ENCODE peak calls at places on chromosomes 16 and 17, in eight cellular contexts. One of them, this sample, is unnamed. For H3K36me3, the result is how much of the 10 kb centered on the place peaks cover.

GRCh38 chr16:87801679-87802300 is 36.0 kb upstream of the KLHDC4 start:
- DNase-seq in mammary epithelial cell: no peak
- DNase-seq in cardiac muscle cell: no peak
- DNase-seq in fibroblast of lung: no peak
- DNase-seq in tibial nerve: no peak
- DNase-seq in thoracic aorta: no peak
- DNase-seq in stomach: no peak
- DNase-seq in body of pancreas: no peak
- DNase-seq in this sample: no peak

GRCh38 chr17:61486135-61487120 is 34.2 kb downstream of the TBX4 start:
- DNase-seq in mammary epithelial cell: no peak
- DNase-seq in cardiac muscle cell: no peak
- DNase-seq in fibroblast of lung: no peak
- DNase-seq in tibial nerve: no peak
- DNase-seq in thoracic aorta: no peak
- DNase-seq in stomach: peak
- DNase-seq in body of pancreas: no peak
- DNase-seq in this sample: no peak

GRCh38 chr17:28716740-28717577 is 709 bp downstream of the RAB34 start:
- DNase-seq in mammary epithelial cell: peak
- DNase-seq in cardiac muscle cell: peak
- DNase-seq in fibroblast of lung: peak
- DNase-seq in tibial nerve: no peak
- DNase-seq in thoracic aorta: no peak
- DNase-seq in stomach: no peak
- DNase-seq in body of pancreas: no peak
- DNase-seq in this sample: no peak

GRCh38 chr17:42591411-42591810 is 13.9 kb upstream of the PSMC3IP start:
- DNase-seq in mammary epithelial cell: no peak
- DNase-seq in cardiac muscle cell: no peak
- DNase-seq in fibroblast of lung: no peak
- DNase-seq in tibial nerve: no peak
- DNase-seq in thoracic aorta: no peak
- DNase-seq in stomach: no peak
- DNase-seq in body of pancreas: no peak
- DNase-seq in this sample: no peak

GRCh38 chr16:84686702-84687298 is 13.0 kb upstream of the USP10 start:
- DNase-seq in mammary epithelial cell: no peak
- DNase-seq in cardiac muscle cell: no peak
- DNase-seq in fibroblast of lung: no peak
- DNase-seq in tibial nerve: no peak
- DNase-seq in thoracic aorta: no peak
- DNase-seq in stomach: no peak
- DNase-seq in body of pancreas: no peak
- DNase-seq in this sample: no peak

GRCh38 chr16:890217-890616 is 80.6 kb downstream of the LMF1 start:
- DNase-seq in mammary epithelial cell: no peak
- DNase-seq in cardiac muscle cell: no peak
- DNase-seq in fibroblast of lung: no peak
- DNase-seq in tibial nerve: no peak
- DNase-seq in thoracic aorta: no peak
- DNase-seq in stomach: no peak
- DNase-seq in body of pancreas: no peak
- DNase-seq in this sample: no peak

GRCh38 chr17:83069931-83070374 is 9.5 kb upstream of the METRNL start:
- DNase-seq in mammary epithelial cell: no peak
- DNase-seq in cardiac muscle cell: no peak
- DNase-seq in fibroblast of lung: no peak
- DNase-seq in tibial nerve: no peak
- DNase-seq in thoracic aorta: no peak
- DNase-seq in stomach: no peak
- DNase-seq in body of pancreas: no peak
- DNase-seq in this sample: no peak

GRCh38 chr16:647173-647902 is 1.8 kb upstream of the WDR90 start:
- DNase-seq in mammary epithelial cell: no peak
- DNase-seq in cardiac muscle cell: no peak
- DNase-seq in fibroblast of lung: no peak
- DNase-seq in tibial nerve: no peak
- DNase-seq in thoracic aorta: no peak
- DNase-seq in stomach: peak
- DNase-seq in body of pancreas: peak
- DNase-seq in this sample: no peak

GRCh38 chr17:47957591-47958490 is at the start of gene PRR15L:
- DNase-seq in mammary epithelial cell: no peak
- DNase-seq in cardiac muscle cell: no peak
- DNase-seq in fibroblast of lung: no peak
- DNase-seq in tibial nerve: no peak
- DNase-seq in thoracic aorta: no peak
- DNase-seq in stomach: peak
- DNase-seq in body of pancreas: peak
- DNase-seq in this sample: no peak

GRCh38 chr16:75043175-75043937 is 44.5 kb downstream of the ZNRF1 start:
- DNase-seq in mammary epithelial cell: no peak
- DNase-seq in cardiac muscle cell: peak
- DNase-seq in fibroblast of lung: peak
- DNase-seq in tibial nerve: no peak
- DNase-seq in thoracic aorta: no peak
- DNase-seq in stomach: no peak
- DNase-seq in body of pancreas: no peak
- DNase-seq in this sample: no peak

GRCh38 chr16:79090966-79091365 is 509.6 kb downstream of the MAF start:
- DNase-seq in mammary epithelial cell: no peak
- DNase-seq in cardiac muscle cell: no peak
- DNase-seq in fibroblast of lung: no peak
- DNase-seq in tibial nerve: no peak
- DNase-seq in thoracic aorta: no peak
- DNase-seq in stomach: no peak
- DNase-seq in body of pancreas: no peak
- DNase-seq in this sample: no peak

GRCh38 chr17:82354804-82355308 is 4.2 kb upstream of the TEX19 start:
- DNase-seq in mammary epithelial cell: no peak
- DNase-seq in cardiac muscle cell: no peak
- DNase-seq in fibroblast of lung: no peak
- DNase-seq in tibial nerve: no peak
- DNase-seq in thoracic aorta: no peak
- DNase-seq in stomach: no peak
- DNase-seq in body of pancreas: no peak
- DNase-seq in this sample: no peak

GRCh38 chr17:14672830-14673229 is 371.9 kb downstream of the HS3ST3B1 start:
- DNase-seq in mammary epithelial cell: peak
- DNase-seq in cardiac muscle cell: peak
- DNase-seq in fibroblast of lung: no peak
- DNase-seq in tibial nerve: no peak
- DNase-seq in thoracic aorta: no peak
- DNase-seq in stomach: no peak
- DNase-seq in body of pancreas: peak
- DNase-seq in this sample: no peak

GRCh38 chr16:72666267-72666666 is 381.7 kb downstream of the ZFHX3 start:
- DNase-seq in mammary epithelial cell: no peak
- DNase-seq in cardiac muscle cell: peak
- DNase-seq in fibroblast of lung: no peak
- DNase-seq in tibial nerve: no peak
- DNase-seq in thoracic aorta: no peak
- DNase-seq in stomach: no peak
- DNase-seq in body of pancreas: no peak
- DNase-seq in this sample: no peak

GRCh38 chr16:89354325-89354724 is 136.0 kb downstream of the ANKRD11 start:
- DNase-seq in mammary epithelial cell: no peak
- DNase-seq in cardiac muscle cell: no peak
- DNase-seq in fibroblast of lung: no peak
- DNase-seq in tibial nerve: no peak
- DNase-seq in thoracic aorta: no peak
- DNase-seq in stomach: no peak
- DNase-seq in body of pancreas: peak
- DNase-seq in this sample: no peak

GRCh38 chr16:50267151-50267631 is 840 bp downstream of the ADCY7 start:
- DNase-seq in mammary epithelial cell: no peak
- DNase-seq in cardiac muscle cell: no peak
- DNase-seq in fibroblast of lung: no peak
- DNase-seq in tibial nerve: no peak
- DNase-seq in thoracic aorta: no peak
- DNase-seq in stomach: no peak
- DNase-seq in body of pancreas: no peak
- DNase-seq in this sample: no peak

GRCh38 chr16:69311533-69312388 is 611 bp downstream of the VPS4A start:
- DNase-seq in mammary epithelial cell: peak
- DNase-seq in cardiac muscle cell: peak
- DNase-seq in fibroblast of lung: peak
- DNase-seq in tibial nerve: no peak
- DNase-seq in thoracic aorta: no peak
- DNase-seq in stomach: peak
- DNase-seq in body of pancreas: peak
- DNase-seq in this sample: no peak
- TF ChIP-seq CTCF in mammary epithelial cell: no peak
- TF ChIP-seq CTCF in cardiac muscle cell: no peak
- TF ChIP-seq CTCF in fibroblast of lung: peak
- TF ChIP-seq CTCF in tibial nerve: peak
- TF ChIP-seq CTCF in thoracic aorta: no peak
- TF ChIP-seq CTCF in stomach: no peak
- TF ChIP-seq CTCF in body of pancreas: peak
- TF ChIP-seq CTCF in this sample: no peak

GRCh38 chr17:16988749-16989229 is 16.9 kb upstream of the TNFRSF13B start:
- DNase-seq in mammary epithelial cell: no peak
- DNase-seq in cardiac muscle cell: peak
- DNase-seq in fibroblast of lung: peak
- DNase-seq in tibial nerve: no peak
- DNase-seq in thoracic aorta: no peak
- DNase-seq in stomach: no peak
- DNase-seq in body of pancreas: no peak
- DNase-seq in this sample: no peak
- H3K36me3 ChIP-seq in mammary epithelial cell: under half
- H3K36me3 ChIP-seq in cardiac muscle cell: under half
- H3K36me3 ChIP-seq in fibroblast of lung: under half
- H3K36me3 ChIP-seq in tibial nerve: under half
- H3K36me3 ChIP-seq in thoracic aorta: under half
- H3K36me3 ChIP-seq in stomach: under half
- H3K36me3 ChIP-seq in body of pancreas: under half
- H3K36me3 ChIP-seq in this sample: under half

GRCh38 chr16:58029410-58029809 is 3.9 kb downstream of the MMP15 start:
- DNase-seq in mammary epithelial cell: no peak
- DNase-seq in cardiac muscle cell: no peak
- DNase-seq in fibroblast of lung: no peak
- DNase-seq in tibial nerve: no peak
- DNase-seq in thoracic aorta: no peak
- DNase-seq in stomach: no peak
- DNase-seq in body of pancreas: no peak
- DNase-seq in this sample: no peak

GRCh38 chr16:58032710-58033293 is 7.2 kb downstream of the MMP15 start:
- DNase-seq in mammary epithelial cell: no peak
- DNase-seq in cardiac muscle cell: peak
- DNase-seq in fibroblast of lung: no peak
- DNase-seq in tibial nerve: no peak
- DNase-seq in thoracic aorta: no peak
- DNase-seq in stomach: peak
- DNase-seq in body of pancreas: peak
- DNase-seq in this sample: no peak

GRCh38 chr16:58030136-58030840 is 4.7 kb downstream of the MMP15 start:
- DNase-seq in mammary epithelial cell: no peak
- DNase-seq in cardiac muscle cell: no peak
- DNase-seq in fibroblast of lung: no peak
- DNase-seq in tibial nerve: no peak
- DNase-seq in thoracic aorta: no peak
- DNase-seq in stomach: no peak
- DNase-seq in body of pancreas: no peak
- DNase-seq in this sample: no peak

GRCh38 chr16:58028541-58029070 is 3.1 kb downstream of the MMP15 start:
- DNase-seq in mammary epithelial cell: no peak
- DNase-seq in cardiac muscle cell: no peak
- DNase-seq in fibroblast of lung: no peak
- DNase-seq in tibial nerve: no peak
- DNase-seq in thoracic aorta: no peak
- DNase-seq in stomach: no peak
- DNase-seq in body of pancreas: no peak
- DNase-seq in this sample: no peak

GRCh38 chr16:58031016-58031800 is 5.7 kb downstream of the MMP15 start:
- DNase-seq in mammary epithelial cell: no peak
- DNase-seq in cardiac muscle cell: no peak
- DNase-seq in fibroblast of lung: no peak
- DNase-seq in tibial nerve: no peak
- DNase-seq in thoracic aorta: no peak
- DNase-seq in stomach: peak
- DNase-seq in body of pancreas: no peak
- DNase-seq in this sample: no peak
- TF ChIP-seq CTCF in mammary epithelial cell: no peak
- TF ChIP-seq CTCF in cardiac muscle cell: no peak
- TF ChIP-seq CTCF in fibroblast of lung: no peak
- TF ChIP-seq CTCF in tibial nerve: no peak
- TF ChIP-seq CTCF in thoracic aorta: no peak
- TF ChIP-seq CTCF in stomach: no peak
- TF ChIP-seq CTCF in body of pancreas: no peak
- TF ChIP-seq CTCF in this sample: no peak

GRCh38 chr17:8829036-8829941 is 30.1 kb upstream of the MFSD6L start:
- DNase-seq in mammary epithelial cell: no peak
- DNase-seq in cardiac muscle cell: no peak
- DNase-seq in fibroblast of lung: no peak
- DNase-seq in tibial nerve: no peak
- DNase-seq in thoracic aorta: no peak
- DNase-seq in stomach: no peak
- DNase-seq in body of pancreas: no peak
- DNase-seq in this sample: no peak
- H3K36me3 ChIP-seq in mammary epithelial cell: under half
- H3K36me3 ChIP-seq in cardiac muscle cell: under half
- H3K36me3 ChIP-seq in fibroblast of lung: under half
- H3K36me3 ChIP-seq in tibial nerve: under half
- H3K36me3 ChIP-seq in thoracic aorta: under half
- H3K36me3 ChIP-seq in stomach: under half
- H3K36me3 ChIP-seq in body of pancreas: under half
- H3K36me3 ChIP-seq in this sample: under half

DNA sequence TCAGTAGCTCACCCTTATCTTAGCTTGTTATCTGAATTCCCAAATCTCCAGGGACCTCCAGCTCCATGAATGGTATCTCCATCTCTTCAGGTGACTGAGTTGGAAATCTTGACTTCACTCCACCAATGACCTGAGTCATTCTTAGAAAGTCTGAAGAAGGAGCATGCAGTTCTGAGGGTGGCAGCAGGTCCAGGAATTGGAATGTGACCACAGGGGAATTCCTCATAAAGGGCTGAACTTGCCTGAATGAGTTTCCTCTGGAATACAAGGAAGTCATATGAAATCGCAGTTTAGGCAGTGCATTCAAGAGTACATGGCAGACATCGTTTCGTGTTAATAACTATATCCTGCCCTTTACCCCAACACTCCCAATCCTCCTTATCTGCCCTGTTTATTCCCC is 12.5 kb upstream of the PYY start:
- DNase-seq in mammary epithelial cell: peak
- DNase-seq in cardiac muscle cell: no peak
- DNase-seq in fibroblast of lung: peak
- DNase-seq in tibial nerve: no peak
- DNase-seq in thoracic aorta: no peak
- DNase-seq in stomach: no peak
- DNase-seq in body of pancreas: no peak
- DNase-seq in this sample: no peak
- TF ChIP-seq CTCF in mammary epithelial cell: no peak
- TF ChIP-seq CTCF in cardiac muscle cell: no peak
- TF ChIP-seq CTCF in fibroblast of lung: no peak
- TF ChIP-seq CTCF in tibial nerve: no peak
- TF ChIP-seq CTCF in thoracic aorta: no peak
- TF ChIP-seq CTCF in stomach: no peak
- TF ChIP-seq CTCF in body of pancreas: no peak
- TF ChIP-seq CTCF in this sample: no peak

GRCh38 chr16:9798952-9799590 is 383.2 kb downstream of the GRIN2A start:
- DNase-seq in mammary epithelial cell: no peak
- DNase-seq in cardiac muscle cell: no peak
- DNase-seq in fibroblast of lung: no peak
- DNase-seq in tibial nerve: no peak
- DNase-seq in thoracic aorta: no peak
- DNase-seq in stomach: no peak
- DNase-seq in body of pancreas: no peak
- DNase-seq in this sample: no peak
- H3K36me3 ChIP-seq in mammary epithelial cell: under half
- H3K36me3 ChIP-seq in cardiac muscle cell: under half
- H3K36me3 ChIP-seq in fibroblast of lung: under half
- H3K36me3 ChIP-seq in tibial nerve: under half
- H3K36me3 ChIP-seq in thoracic aorta: under half
- H3K36me3 ChIP-seq in stomach: under half
- H3K36me3 ChIP-seq in body of pancreas: under half
- H3K36me3 ChIP-seq in this sample: under half